ENCODE peak calls at places on chromosomes 7 and 10, in four cellular contexts. W is tibial nerve, B is heart right ventricle, Y is brain microvascular endothelial cell. M is an unnamed sample.

GRCh38 chr10:29600821-29601220 is 34.0 kb downstream of the SVIL start:
- DNase-seq in W (no peak), B (no peak), Y (no peak), M (no peak)

GRCh38 chr10:111261066-111261465 is 184.2 kb downstream of the ADRA2A start:
- DNase-seq in W (no peak), B (no peak), Y (no peak), M (no peak)

GRCh38 chr10:62805139-62806092 is 896 bp downstream of the ADO start:
- DNase-seq in W (no peak), B (peak), Y (peak), M (peak)

GRCh38 chr7:131027287-131027773 is 293.3 kb upstream of the KLF14 start:
- DNase-seq in W (no peak), B (peak), Y (no peak), M (no peak)

GRCh38 chr10:12073526-12073925 is 4.8 kb downstream of the DHTKD1 start:
- DNase-seq in W (no peak), B (no peak), Y (no peak), M (no peak)

GRCh38 chr7:50791363-50791762 is 8.7 kb upstream of the GRB10 start:
- DNase-seq in W (no peak), B (no peak), Y (no peak), M (no peak)

GRCh38 chr7:101218236-101219130 is 518 bp downstream of the ZNHIT1 start:
- DNase-seq in W (no peak), B (no peak), Y (no peak), M (no peak)

GRCh38 chr10:131706476-131706875 is 194.3 kb upstream of the PPP2R2D start:
- DNase-seq in W (no peak), B (no peak), Y (no peak), M (no peak)

GRCh38 chr10:62545155-62545554 is 171.0 kb downstream of the ZNF365 start:
- DNase-seq in W (no peak), B (no peak), Y (no peak), M (no peak)

DNA sequence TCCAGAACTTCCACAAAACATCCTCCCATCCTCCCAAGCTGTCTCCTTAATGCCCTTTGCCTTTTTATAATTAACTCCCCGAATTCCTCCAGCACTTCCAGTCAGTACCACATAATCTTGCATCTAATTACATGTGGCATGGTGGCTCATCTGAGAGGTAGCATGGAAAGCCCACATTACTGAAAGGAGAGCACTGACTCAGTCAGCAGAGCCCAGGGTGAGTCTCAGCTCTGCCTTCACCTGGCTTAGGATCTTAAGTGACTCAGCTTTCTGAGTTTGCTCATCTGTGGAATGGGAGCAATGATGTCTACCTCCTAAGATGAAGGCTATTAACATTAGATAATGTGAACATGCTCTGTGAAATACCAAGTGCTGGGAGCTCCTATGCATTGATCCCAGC is 433.9 kb downstream of the SORCS3 start:
- DNase-seq in W (no peak), B (no peak), Y (no peak), M (no peak)
- H3K27ac ChIP-seq in W (no peak), B (no peak), Y (no peak), M (no peak)

GRCh38 chr10:58734116-58734515 is 221.4 kb downstream of the BICC1 start:
- DNase-seq in W (no peak), B (no peak), Y (no peak), M (no peak)
- TF ChIP-seq CTCF in W (no peak), B (no peak), Y (peak), M (no peak)

DNA sequence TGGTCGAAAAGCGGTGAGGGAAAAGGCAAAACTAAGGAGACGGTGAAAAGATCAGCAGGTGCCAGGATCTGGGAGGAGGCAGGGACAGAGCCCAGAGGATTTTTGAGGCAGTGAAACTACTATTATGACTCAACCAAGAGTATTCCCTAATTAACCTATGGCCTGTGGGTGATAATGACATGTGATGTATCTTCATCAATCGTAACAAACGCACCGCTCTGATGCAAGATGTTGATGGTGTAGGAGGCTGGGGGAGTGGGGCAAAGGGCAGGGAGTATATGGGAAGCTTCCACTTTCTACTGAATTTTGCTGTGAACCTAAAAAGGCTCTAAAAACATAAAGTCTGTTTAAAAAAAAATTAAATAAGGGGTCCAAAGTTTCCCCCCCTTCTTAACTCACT is 25.5 kb upstream of the EZH2 start:
- DNase-seq in W (no peak), B (no peak), Y (no peak), M (no peak)
- H3K27ac ChIP-seq in W (no peak), B (no peak), Y (no peak), M (no peak)

GRCh38 chr7:94276797-94277196 is 117.9 kb upstream of the COL1A2 start:
- DNase-seq in W (no peak), B (no peak), Y (no peak), M (no peak)
- TF ChIP-seq CTCF in W (peak), B (peak), Y (peak), M (peak)

M was measured in RWPE1.